ENCODE peak calls at places on chromosomes 13 and 19, in seven cellular contexts. One of them, this sample, is unnamed.

GRCh38 chr19:9881720-9882119 is 46.6 kb downstream of the PIN1 start:
- DNase-seq in choroid plexus epithelial cell: no peak
- DNase-seq in ascending aorta: no peak
- DNase-seq in esophagus squamous epithelium: no peak
- DNase-seq in AG04449: no peak
- DNase-seq in left ventricle myocardium inferior: no peak
- DNase-seq in lower lobe of right lung: no peak
- DNase-seq in this sample: no peak

GRCh38 chr19:51337861-51338562 is 3.9 kb downstream of the VSIG10L start:
- DNase-seq in choroid plexus epithelial cell: no peak
- DNase-seq in ascending aorta: no peak
- DNase-seq in esophagus squamous epithelium: no peak
- DNase-seq in AG04449: no peak
- DNase-seq in left ventricle myocardium inferior: no peak
- DNase-seq in lower lobe of right lung: no peak
- DNase-seq in this sample: no peak

GRCh38 chr19:3056454-3057016 is 5.8 kb downstream of the TLE5 start:
- DNase-seq in choroid plexus epithelial cell: no peak
- DNase-seq in ascending aorta: no peak
- DNase-seq in esophagus squamous epithelium: no peak
- DNase-seq in AG04449: no peak
- DNase-seq in left ventricle myocardium inferior: no peak
- DNase-seq in lower lobe of right lung: no peak
- DNase-seq in this sample: no peak

GRCh38 chr13:107554355-107554905 is 660.9 kb downstream of the LIG4 start:
- DNase-seq in choroid plexus epithelial cell: no peak
- DNase-seq in ascending aorta: no peak
- DNase-seq in esophagus squamous epithelium: no peak
- DNase-seq in AG04449: no peak
- DNase-seq in left ventricle myocardium inferior: no peak
- DNase-seq in lower lobe of right lung: no peak
- DNase-seq in this sample: no peak

GRCh38 chr13:114258589-114258988 is 22.8 kb upstream of the UPF3A start:
- DNase-seq in choroid plexus epithelial cell: no peak
- DNase-seq in ascending aorta: no peak
- DNase-seq in esophagus squamous epithelium: no peak
- DNase-seq in AG04449: no peak
- DNase-seq in left ventricle myocardium inferior: no peak
- DNase-seq in lower lobe of right lung: no peak
- DNase-seq in this sample: no peak

GRCh38 chr13:50365683-50366391 is 350.6 kb downstream of the KCNRG start:
- DNase-seq in choroid plexus epithelial cell: peak
- DNase-seq in ascending aorta: no peak
- DNase-seq in esophagus squamous epithelium: no peak
- DNase-seq in AG04449: no peak
- DNase-seq in left ventricle myocardium inferior: no peak
- DNase-seq in lower lobe of right lung: peak
- DNase-seq in this sample: no peak

GRCh38 chr13:43126420-43126819 is 103.0 kb downstream of the DNAJC15 start:
- DNase-seq in choroid plexus epithelial cell: no peak
- DNase-seq in ascending aorta: no peak
- DNase-seq in esophagus squamous epithelium: no peak
- DNase-seq in AG04449: no peak
- DNase-seq in left ventricle myocardium inferior: no peak
- DNase-seq in lower lobe of right lung: no peak
- DNase-seq in this sample: no peak

GRCh38 chr19:8663920-8664670 is 33.7 kb downstream of the NFILZ start:
- DNase-seq in choroid plexus epithelial cell: no peak
- DNase-seq in ascending aorta: no peak
- DNase-seq in esophagus squamous epithelium: no peak
- DNase-seq in AG04449: no peak
- DNase-seq in left ventricle myocardium inferior: no peak
- DNase-seq in lower lobe of right lung: no peak
- DNase-seq in this sample: no peak

GRCh38 chr19:2275588-2276428 is 6.2 kb downstream of the PEAK3 start:
- DNase-seq in choroid plexus epithelial cell: no peak
- DNase-seq in ascending aorta: no peak
- DNase-seq in esophagus squamous epithelium: no peak
- DNase-seq in AG04449: no peak
- DNase-seq in left ventricle myocardium inferior: peak
- DNase-seq in lower lobe of right lung: no peak
- DNase-seq in this sample: no peak

GRCh38 chr13:50081106-50081898 is 66.1 kb downstream of the KCNRG start:
- DNase-seq in choroid plexus epithelial cell: no peak
- DNase-seq in ascending aorta: no peak
- DNase-seq in esophagus squamous epithelium: peak
- DNase-seq in AG04449: no peak
- DNase-seq in left ventricle myocardium inferior: peak
- DNase-seq in lower lobe of right lung: peak
- DNase-seq in this sample: no peak

GRCh38 chr19:52897149-52897935 is at the start of gene ZNF320:
- DNase-seq in choroid plexus epithelial cell: peak
- DNase-seq in ascending aorta: peak
- DNase-seq in esophagus squamous epithelium: peak
- DNase-seq in AG04449: peak
- DNase-seq in left ventricle myocardium inferior: peak
- DNase-seq in lower lobe of right lung: peak
- DNase-seq in this sample: peak

GRCh38 chr13:20127563-20128458 is 33.0 kb downstream of the GJA3 start:
- DNase-seq in choroid plexus epithelial cell: peak
- DNase-seq in ascending aorta: no peak
- DNase-seq in esophagus squamous epithelium: no peak
- DNase-seq in AG04449: no peak
- DNase-seq in left ventricle myocardium inferior: peak
- DNase-seq in lower lobe of right lung: peak
- DNase-seq in this sample: no peak

GRCh38 chr13:30346159-30346788 is 38.9 kb upstream of the KATNAL1 start:
- DNase-seq in choroid plexus epithelial cell: no peak
- DNase-seq in ascending aorta: no peak
- DNase-seq in esophagus squamous epithelium: no peak
- DNase-seq in AG04449: no peak
- DNase-seq in left ventricle myocardium inferior: no peak
- DNase-seq in lower lobe of right lung: no peak
- DNase-seq in this sample: no peak

GRCh38 chr19:1364070-1364719 is 19.5 kb upstream of the NDUFS7 start:
- DNase-seq in choroid plexus epithelial cell: peak
- DNase-seq in ascending aorta: no peak
- DNase-seq in esophagus squamous epithelium: no peak
- DNase-seq in AG04449: no peak
- DNase-seq in left ventricle myocardium inferior: no peak
- DNase-seq in lower lobe of right lung: no peak
- DNase-seq in this sample: no peak

GRCh38 chr19:4371209-4371897 is 28.0 kb downstream of the MPND start:
- DNase-seq in choroid plexus epithelial cell: no peak
- DNase-seq in ascending aorta: no peak
- DNase-seq in esophagus squamous epithelium: no peak
- DNase-seq in AG04449: no peak
- DNase-seq in left ventricle myocardium inferior: no peak
- DNase-seq in lower lobe of right lung: no peak
- DNase-seq in this sample: no peak

GRCh38 chr13:29106651-29107050 is 286.5 kb downstream of the MTUS2 start:
- DNase-seq in choroid plexus epithelial cell: no peak
- DNase-seq in ascending aorta: no peak
- DNase-seq in esophagus squamous epithelium: no peak
- DNase-seq in AG04449: no peak
- DNase-seq in left ventricle myocardium inferior: no peak
- DNase-seq in lower lobe of right lung: no peak
- DNase-seq in this sample: no peak

GRCh38 chr19:44738603-44739585 is 9.6 kb upstream of the BCL3 start:
- DNase-seq in choroid plexus epithelial cell: no peak
- DNase-seq in ascending aorta: no peak
- DNase-seq in esophagus squamous epithelium: no peak
- DNase-seq in AG04449: no peak
- DNase-seq in left ventricle myocardium inferior: no peak
- DNase-seq in lower lobe of right lung: no peak
- DNase-seq in this sample: no peak

GRCh38 chr19:41537789-41538188 is 38.2 kb upstream of the CEACAM21 start:
- DNase-seq in choroid plexus epithelial cell: peak
- DNase-seq in ascending aorta: no peak
- DNase-seq in esophagus squamous epithelium: no peak
- DNase-seq in AG04449: no peak
- DNase-seq in left ventricle myocardium inferior: no peak
- DNase-seq in lower lobe of right lung: no peak
- DNase-seq in this sample: no peak

GRCh38 chr13:84049442-84049841 is 167.2 kb upstream of the SLITRK1 start:
- DNase-seq in choroid plexus epithelial cell: no peak
- DNase-seq in ascending aorta: no peak
- DNase-seq in esophagus squamous epithelium: no peak
- DNase-seq in AG04449: no peak
- DNase-seq in left ventricle myocardium inferior: no peak
- DNase-seq in lower lobe of right lung: no peak
- DNase-seq in this sample: no peak

DNA sequence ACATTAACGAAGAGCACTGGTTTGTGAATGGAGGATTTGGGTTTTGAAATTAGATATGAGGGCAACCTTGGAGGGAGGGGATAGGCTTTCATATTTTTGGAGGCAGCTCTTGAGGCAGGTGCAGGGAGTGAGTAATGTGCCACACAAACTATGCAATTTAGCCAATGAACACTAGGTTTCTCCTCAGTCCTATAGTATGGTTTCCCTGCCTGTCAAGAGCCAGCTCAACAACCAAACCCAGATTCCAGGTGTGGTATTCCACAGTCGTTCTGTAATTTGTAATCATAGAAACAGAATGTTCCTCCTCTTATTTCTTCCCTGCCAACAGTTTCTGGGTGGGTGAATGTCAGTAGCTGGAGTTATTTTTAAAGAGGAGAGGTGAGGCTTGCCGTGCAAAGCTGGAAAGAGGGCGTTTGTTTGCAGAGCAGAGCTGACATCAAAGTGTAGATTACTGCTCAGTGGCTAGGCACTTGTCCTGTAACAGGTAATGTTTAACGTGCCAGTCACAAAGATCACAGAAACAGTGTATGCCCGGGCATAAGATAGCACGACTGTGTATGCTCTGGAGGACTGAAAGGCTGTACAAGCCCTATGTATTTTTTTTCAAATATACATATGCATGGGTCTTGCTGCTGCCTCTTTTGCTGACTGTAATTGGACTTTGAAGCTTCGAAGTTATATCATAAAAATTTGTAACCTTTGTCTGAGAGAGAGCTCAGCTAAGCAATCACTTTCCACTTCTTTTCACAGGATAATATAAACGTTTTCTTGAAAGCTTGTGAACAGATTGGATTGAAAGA is 124.3 kb downstream of the LMO7 start:
- DNase-seq in choroid plexus epithelial cell: peak
- DNase-seq in ascending aorta: no peak
- DNase-seq in esophagus squamous epithelium: no peak
- DNase-seq in AG04449: no peak
- DNase-seq in left ventricle myocardium inferior: no peak
- DNase-seq in lower lobe of right lung: peak
- DNase-seq in this sample: no peak
- H3K4me3 ChIP-seq in choroid plexus epithelial cell: peak
- H3K4me3 ChIP-seq in ascending aorta: peak
- H3K4me3 ChIP-seq in esophagus squamous epithelium: peak
- H3K4me3 ChIP-seq in AG04449: no peak
- H3K4me3 ChIP-seq in left ventricle myocardium inferior: peak
- H3K4me3 ChIP-seq in lower lobe of right lung: peak
- H3K4me3 ChIP-seq in this sample: no peak

GRCh38 chr13:51771418-51772104 is 32.4 kb downstream of the DHRS12 start:
- DNase-seq in choroid plexus epithelial cell: no peak
- DNase-seq in ascending aorta: no peak
- DNase-seq in esophagus squamous epithelium: no peak
- DNase-seq in AG04449: no peak
- DNase-seq in left ventricle myocardium inferior: no peak
- DNase-seq in lower lobe of right lung: no peak
- DNase-seq in this sample: no peak
- TF ChIP-seq CTCF in choroid plexus epithelial cell: no peak
- TF ChIP-seq CTCF in ascending aorta: no peak
- TF ChIP-seq CTCF in esophagus squamous epithelium: no peak
- TF ChIP-seq CTCF in AG04449: no peak
- TF ChIP-seq CTCF in left ventricle myocardium inferior: no peak
- TF ChIP-seq CTCF in lower lobe of right lung: no peak
- TF ChIP-seq CTCF in this sample: no peak

DNA sequence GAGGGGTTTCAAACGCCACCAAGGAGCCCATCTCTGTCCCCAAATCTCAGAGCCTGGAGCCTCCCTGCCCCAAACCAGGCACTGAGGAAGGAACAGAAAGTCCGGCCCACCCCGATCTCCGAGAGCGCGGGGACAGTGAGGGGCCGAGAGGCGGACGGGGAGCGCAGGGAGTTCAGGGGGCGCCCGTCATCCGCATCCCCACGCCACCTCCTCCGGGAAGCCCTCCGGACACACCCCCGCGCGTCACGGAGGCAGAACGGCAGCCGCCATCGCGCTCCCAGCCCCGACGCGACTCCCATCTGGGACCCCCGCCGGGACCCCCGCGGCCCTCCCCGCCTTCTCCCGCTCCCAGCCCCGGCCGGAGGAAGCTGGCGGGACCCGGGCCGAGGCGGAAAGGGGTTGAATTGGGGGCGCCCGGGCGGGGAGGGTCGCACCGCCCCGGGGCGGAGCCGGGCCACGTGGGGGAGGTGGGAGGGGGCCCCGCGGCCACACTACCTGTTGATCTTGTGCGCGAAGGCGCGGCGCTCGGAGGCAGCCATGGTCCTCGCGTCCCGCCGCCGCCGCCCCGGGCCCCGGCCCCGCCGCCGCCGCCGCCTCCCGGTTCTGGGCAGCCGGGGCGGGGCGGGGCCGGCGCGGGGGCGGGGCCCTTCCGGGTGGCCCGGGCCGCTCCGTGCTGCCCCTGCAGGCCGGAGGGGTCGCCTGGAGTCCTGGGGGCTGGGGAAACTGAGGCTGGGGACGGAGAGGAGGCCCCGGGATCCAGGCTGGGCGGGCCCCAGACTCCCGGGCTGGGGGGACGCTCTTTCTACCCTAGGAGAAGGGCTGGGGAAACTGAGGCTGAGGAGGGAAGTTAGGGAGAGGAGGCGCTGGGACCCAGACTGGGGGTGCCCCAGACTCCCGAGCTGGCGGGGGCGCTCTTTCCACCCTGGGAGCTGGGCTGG is at the start of gene DOCK6:
- DNase-seq in choroid plexus epithelial cell: no peak
- DNase-seq in ascending aorta: no peak
- DNase-seq in esophagus squamous epithelium: no peak
- DNase-seq in AG04449: no peak
- DNase-seq in left ventricle myocardium inferior: peak
- DNase-seq in lower lobe of right lung: no peak
- DNase-seq in this sample: no peak
- H3K4me3 ChIP-seq in choroid plexus epithelial cell: peak
- H3K4me3 ChIP-seq in ascending aorta: peak
- H3K4me3 ChIP-seq in esophagus squamous epithelium: peak
- H3K4me3 ChIP-seq in AG04449: peak
- H3K4me3 ChIP-seq in left ventricle myocardium inferior: peak
- H3K4me3 ChIP-seq in lower lobe of right lung: peak
- H3K4me3 ChIP-seq in this sample: peak

DNA sequence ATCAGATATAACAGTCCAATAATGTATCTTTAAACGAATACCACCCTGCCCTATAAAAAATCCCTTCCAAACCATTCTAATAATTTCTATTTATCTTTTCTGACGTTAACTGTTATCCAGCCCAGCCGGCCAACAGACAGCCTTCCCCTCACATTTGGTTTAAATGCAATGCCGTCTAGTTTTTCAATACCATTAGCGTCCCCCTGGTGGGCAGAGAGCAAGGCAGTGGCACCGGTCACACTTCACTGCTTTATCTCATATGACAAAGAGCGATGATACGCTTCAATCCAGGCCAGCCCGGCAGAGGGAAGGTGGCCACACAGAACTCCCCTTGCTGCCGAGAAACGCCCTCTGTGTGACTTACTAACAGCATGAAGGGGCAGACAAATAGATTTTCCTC is 402.1 kb upstream of the ZNF507 start:
- DNase-seq in choroid plexus epithelial cell: no peak
- DNase-seq in ascending aorta: no peak
- DNase-seq in esophagus squamous epithelium: no peak
- DNase-seq in AG04449: no peak
- DNase-seq in left ventricle myocardium inferior: no peak
- DNase-seq in lower lobe of right lung: no peak
- DNase-seq in this sample: no peak
- TF ChIP-seq CTCF in choroid plexus epithelial cell: no peak
- TF ChIP-seq CTCF in ascending aorta: no peak
- TF ChIP-seq CTCF in esophagus squamous epithelium: no peak
- TF ChIP-seq CTCF in AG04449: no peak
- TF ChIP-seq CTCF in left ventricle myocardium inferior: peak
- TF ChIP-seq CTCF in lower lobe of right lung: no peak
- TF ChIP-seq CTCF in this sample: no peak